ENCODE peak calls at places on chromosomes 16 and 17, in five cellular contexts. One of them, this sample, is unnamed. For H3K36me3, the result is how much of the 10 kb centered on the place peaks cover.

GRCh38 chr17:9522074-9522473 is 53.5 kb downstream of the STX8 start:
- DNase-seq in IMR-90: peak
- DNase-seq in fibroblast of lung: peak
- DNase-seq in mammary epithelial cell: peak
- DNase-seq in lung: no peak
- DNase-seq in this sample: no peak

GRCh38 chr16:28219283-28219682 is 7.5 kb upstream of the XPO6 start:
- DNase-seq in lung: no peak
- DNase-seq in fibroblast of lung: no peak
- DNase-seq in IMR-90: peak
- DNase-seq in mammary epithelial cell: no peak
- DNase-seq in this sample: no peak

GRCh38 chr16:76278976-76279375 is 1.8 kb downstream of the CNTNAP4 start:
- DNase-seq in IMR-90: no peak
- DNase-seq in lung: no peak
- DNase-seq in mammary epithelial cell: peak
- DNase-seq in fibroblast of lung: peak
- DNase-seq in this sample: no peak

GRCh38 chr17:34840758-34841157 is 120.5 kb downstream of the CCT6B start:
- DNase-seq in mammary epithelial cell: no peak
- DNase-seq in IMR-90: no peak
- DNase-seq in lung: no peak
- DNase-seq in fibroblast of lung: no peak
- DNase-seq in this sample: peak

GRCh38 chr16:883340-883739 is 82.8 kb upstream of the GNG13 start:
- DNase-seq in lung: no peak
- DNase-seq in IMR-90: no peak
- DNase-seq in mammary epithelial cell: no peak
- DNase-seq in fibroblast of lung: no peak
- DNase-seq in this sample: no peak

GRCh38 chr17:75271233-75271954 is 363 bp upstream of the MIF4GD start:
- DNase-seq in mammary epithelial cell: peak
- DNase-seq in IMR-90: no peak
- DNase-seq in lung: peak
- DNase-seq in fibroblast of lung: peak
- DNase-seq in this sample: peak

GRCh38 chr17:17538417-17539391 is 42.5 kb upstream of the RASD1 start:
- DNase-seq in lung: peak
- DNase-seq in IMR-90: peak
- DNase-seq in mammary epithelial cell: no peak
- DNase-seq in fibroblast of lung: peak
- DNase-seq in this sample: no peak

GRCh38 chr17:68771867-68772515 is 170.8 kb upstream of the FAM20A start:
- DNase-seq in IMR-90: peak
- DNase-seq in fibroblast of lung: peak
- DNase-seq in mammary epithelial cell: peak
- DNase-seq in lung: no peak
- DNase-seq in this sample: no peak

GRCh38 chr17:40443196-40443987 is at the start of gene IGFBP4:
- DNase-seq in fibroblast of lung: peak
- DNase-seq in lung: peak
- DNase-seq in IMR-90: peak
- DNase-seq in mammary epithelial cell: peak
- DNase-seq in this sample: peak

GRCh38 chr17:39927928-39928867 is 666 bp downstream of the LRRC3C start:
- DNase-seq in lung: peak
- DNase-seq in mammary epithelial cell: no peak
- DNase-seq in IMR-90: no peak
- DNase-seq in fibroblast of lung: no peak
- DNase-seq in this sample: no peak

GRCh38 chr16:3266873-3267537 is 10.6 kb upstream of the MEFV start:
- DNase-seq in IMR-90: peak
- DNase-seq in mammary epithelial cell: peak
- DNase-seq in fibroblast of lung: peak
- DNase-seq in lung: no peak
- DNase-seq in this sample: no peak

GRCh38 chr16:55605756-55606155 is 39.3 kb downstream of the CAPNS2 start:
- DNase-seq in lung: no peak
- DNase-seq in mammary epithelial cell: no peak
- DNase-seq in IMR-90: no peak
- DNase-seq in fibroblast of lung: no peak
- DNase-seq in this sample: no peak

GRCh38 chr17:80512233-80512632 is 32.4 kb upstream of the RPTOR start:
- DNase-seq in IMR-90: peak
- DNase-seq in mammary epithelial cell: no peak
- DNase-seq in lung: no peak
- DNase-seq in fibroblast of lung: no peak
- DNase-seq in this sample: no peak

DNA sequence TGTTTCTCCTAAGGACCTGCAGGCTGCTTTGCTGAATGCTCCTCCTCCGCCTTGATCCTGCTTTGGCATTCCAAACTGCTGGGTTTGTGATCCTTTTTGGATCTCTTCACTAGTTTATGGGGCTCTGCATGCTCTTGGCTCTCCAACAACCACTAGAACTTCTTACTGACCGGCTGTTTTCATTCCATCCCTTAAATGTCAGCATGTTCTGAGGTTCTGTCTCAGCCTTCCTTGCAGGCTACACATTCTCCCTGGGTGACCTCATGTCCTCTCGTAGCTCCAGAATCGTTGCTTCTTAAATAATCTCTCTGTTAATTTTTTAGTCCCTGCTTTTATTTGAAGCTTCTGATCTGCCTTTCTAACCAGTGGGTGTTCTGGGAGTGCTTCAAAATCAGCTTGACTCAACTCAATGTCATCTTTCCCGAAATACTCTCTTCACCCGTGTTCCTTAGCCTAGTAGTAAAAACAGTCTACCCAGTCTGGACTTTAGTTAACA is 119.0 kb upstream of the HS3ST2 start:
- DNase-seq in fibroblast of lung: peak
- DNase-seq in mammary epithelial cell: peak
- DNase-seq in lung: no peak
- DNase-seq in IMR-90: peak
- DNase-seq in this sample: no peak
- TF ChIP-seq CTCF in fibroblast of lung: no peak
- TF ChIP-seq CTCF in mammary epithelial cell: no peak
- TF ChIP-seq CTCF in lung: no peak
- TF ChIP-seq CTCF in IMR-90: no peak
- TF ChIP-seq CTCF in this sample: no peak

DNA sequence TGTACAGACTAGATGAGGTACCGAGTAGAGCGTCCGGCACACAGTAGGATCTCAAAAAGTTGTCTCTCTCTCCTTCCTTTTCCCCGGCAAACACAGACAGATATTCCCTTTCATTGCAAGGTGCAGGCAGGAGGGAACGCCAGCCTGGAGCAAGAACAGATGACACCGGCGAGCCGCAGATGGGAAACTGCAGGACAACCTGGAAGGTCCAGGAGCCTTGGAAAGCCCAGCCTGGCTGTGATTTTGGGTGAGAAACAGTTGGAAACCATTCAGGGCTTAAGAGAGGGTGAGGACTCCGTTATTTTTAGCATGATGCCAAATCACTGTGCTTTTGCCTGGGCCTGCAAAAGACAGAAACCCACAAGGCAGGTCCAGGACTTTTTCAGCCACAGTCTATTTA is 7.3 kb downstream of the CDH11 start:
- DNase-seq in lung: no peak
- DNase-seq in IMR-90: no peak
- DNase-seq in mammary epithelial cell: no peak
- DNase-seq in fibroblast of lung: no peak
- DNase-seq in this sample: no peak
- H3K36me3 ChIP-seq in lung: under half
- H3K36me3 ChIP-seq in IMR-90: under half
- H3K36me3 ChIP-seq in mammary epithelial cell: under half
- H3K36me3 ChIP-seq in fibroblast of lung: under half
- H3K36me3 ChIP-seq in this sample: under half

DNA sequence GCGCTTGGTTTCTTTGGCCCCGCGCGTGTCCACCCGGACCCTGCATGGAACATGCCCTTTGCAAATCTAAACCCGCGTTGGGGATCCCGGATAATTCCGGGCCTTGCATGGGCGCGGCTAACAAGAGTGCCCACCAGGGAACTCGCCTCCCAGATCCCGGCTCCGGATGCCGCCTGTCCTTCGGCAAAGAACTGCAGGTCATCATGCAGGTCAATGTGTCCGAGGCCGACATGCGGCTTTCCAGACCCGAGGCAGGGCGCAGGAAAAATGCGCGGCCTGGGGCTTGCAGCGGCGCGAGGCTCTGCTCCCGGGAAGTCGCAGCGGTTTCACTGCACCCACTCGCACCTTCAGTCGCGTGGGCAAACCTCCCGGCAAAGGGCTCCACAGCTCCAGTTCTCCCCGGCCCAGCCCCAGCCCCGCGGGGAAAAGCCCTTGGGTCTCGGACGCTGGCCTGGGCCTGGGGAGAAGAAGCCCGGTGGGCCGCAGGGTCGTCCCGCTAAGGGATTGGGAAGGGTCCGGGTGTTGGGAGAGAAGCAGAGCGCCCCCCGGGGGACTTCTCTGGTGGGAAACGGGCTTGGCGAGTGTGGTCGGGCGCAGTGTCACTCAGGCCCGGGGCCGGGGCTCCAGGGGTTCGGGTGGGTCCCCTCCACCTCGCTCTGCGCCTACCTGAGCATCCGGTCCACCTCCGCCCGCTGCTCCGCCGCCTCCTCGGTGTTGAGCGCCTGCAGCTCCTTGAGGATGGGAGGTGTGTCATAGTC is 805 bp downstream of the HNF1B start:
- DNase-seq in IMR-90: no peak
- DNase-seq in lung: peak
- DNase-seq in mammary epithelial cell: no peak
- DNase-seq in fibroblast of lung: no peak
- DNase-seq in this sample: no peak
- H3K4me3 ChIP-seq in IMR-90: no peak
- H3K4me3 ChIP-seq in lung: peak
- H3K4me3 ChIP-seq in mammary epithelial cell: no peak
- H3K4me3 ChIP-seq in fibroblast of lung: no peak
- H3K4me3 ChIP-seq in this sample: peak

GRCh38 chr17:31167111-31167510 is 72.3 kb downstream of the NF1 start:
- DNase-seq in IMR-90: no peak
- DNase-seq in fibroblast of lung: no peak
- DNase-seq in lung: no peak
- DNase-seq in mammary epithelial cell: no peak
- DNase-seq in this sample: no peak
- TF ChIP-seq CTCF in IMR-90: no peak
- TF ChIP-seq CTCF in fibroblast of lung: no peak
- TF ChIP-seq CTCF in lung: no peak
- TF ChIP-seq CTCF in mammary epithelial cell: no peak
- TF ChIP-seq CTCF in this sample: no peak

DNA sequence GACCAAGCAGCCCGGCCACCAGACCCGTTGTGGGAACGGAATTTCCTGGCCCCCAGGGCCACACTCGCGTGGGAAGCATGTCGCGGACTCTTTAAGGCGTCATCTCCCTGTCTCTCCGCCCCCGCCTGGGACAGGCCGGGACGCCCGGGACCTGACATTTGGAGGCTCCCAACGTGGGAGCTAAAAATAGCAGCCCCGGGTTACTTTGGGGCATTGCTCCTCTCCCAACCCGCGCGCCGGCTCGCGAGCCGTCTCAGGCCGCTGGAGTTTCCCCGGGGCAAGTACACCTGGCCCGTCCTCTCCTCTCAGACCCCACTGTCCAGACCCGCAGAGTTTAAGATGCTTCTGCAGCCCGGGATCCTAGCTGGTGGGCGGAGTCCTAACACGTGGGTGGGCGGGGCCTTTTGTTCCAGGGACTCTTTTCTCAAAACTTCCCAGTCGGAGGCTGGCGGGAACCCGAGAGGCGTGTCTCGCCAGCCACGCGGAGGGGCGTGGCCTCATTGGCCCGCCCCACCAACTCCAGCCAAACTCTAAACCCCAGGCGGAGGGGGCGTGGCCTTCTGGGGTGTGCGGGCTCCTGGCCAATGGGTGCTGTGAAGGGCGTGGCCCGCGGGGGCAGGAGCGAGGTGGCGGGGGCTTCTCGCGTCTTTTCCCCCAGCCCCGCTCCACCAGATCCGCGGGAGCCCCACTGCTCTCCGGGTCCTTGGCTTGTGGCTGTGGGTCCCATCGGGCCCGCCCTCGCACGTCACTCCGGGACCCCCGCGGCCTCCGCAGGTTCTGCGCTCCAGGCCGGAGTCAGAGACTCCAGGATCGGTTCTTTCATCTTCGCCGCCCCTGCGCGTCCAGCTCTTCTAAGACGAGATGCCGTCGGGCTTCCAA is at the start of gene SLC2A4:
- DNase-seq in IMR-90: peak
- DNase-seq in fibroblast of lung: peak
- DNase-seq in mammary epithelial cell: peak
- DNase-seq in lung: peak
- DNase-seq in this sample: peak
- H3K36me3 ChIP-seq in IMR-90: under half
- H3K36me3 ChIP-seq in fibroblast of lung: under half
- H3K36me3 ChIP-seq in mammary epithelial cell: under half
- H3K36me3 ChIP-seq in lung: under half
- H3K36me3 ChIP-seq in this sample: under half

GRCh38 chr16:54594646-54595381 is 308.2 kb upstream of the IRX3 start:
- DNase-seq in lung: no peak
- DNase-seq in IMR-90: no peak
- DNase-seq in fibroblast of lung: no peak
- DNase-seq in mammary epithelial cell: no peak
- DNase-seq in this sample: no peak
- H3K4me3 ChIP-seq in lung: no peak
- H3K4me3 ChIP-seq in IMR-90: no peak
- H3K4me3 ChIP-seq in fibroblast of lung: no peak
- H3K4me3 ChIP-seq in mammary epithelial cell: no peak
- H3K4me3 ChIP-seq in this sample: no peak

GRCh38 chr17:64661981-64662773 is at the start of gene SMURF2:
- DNase-seq in lung: peak
- DNase-seq in mammary epithelial cell: peak
- DNase-seq in IMR-90: peak
- DNase-seq in fibroblast of lung: peak
- DNase-seq in this sample: peak
- TF ChIP-seq CTCF in lung: no peak
- TF ChIP-seq CTCF in mammary epithelial cell: no peak
- TF ChIP-seq CTCF in IMR-90: no peak
- TF ChIP-seq CTCF in fibroblast of lung: no peak
- TF ChIP-seq CTCF in this sample: no peak

GRCh38 chr16:2086812-2087425 is 39.1 kb downstream of the TSC2 start:
- DNase-seq in mammary epithelial cell: no peak
- DNase-seq in fibroblast of lung: no peak
- DNase-seq in IMR-90: no peak
- DNase-seq in lung: no peak
- DNase-seq in this sample: no peak
- H3K36me3 ChIP-seq in mammary epithelial cell: under half
- H3K36me3 ChIP-seq in fibroblast of lung: half or more
- H3K36me3 ChIP-seq in IMR-90: half or more
- H3K36me3 ChIP-seq in lung: under half
- H3K36me3 ChIP-seq in this sample: under half